ENCODE peak calls at places on chromosomes 1 and 21, in seven cellular contexts. One of them, this sample, is unnamed.

GRCh38 chr1:145995148-145995851 is 1.1 kb downstream of the TXNIP start:
- DNase-seq in sigmoid colon: peak
- DNase-seq in A549: no peak
- DNase-seq in esophagus muscularis mucosa: no peak
- DNase-seq in transverse colon: no peak
- DNase-seq in tibial nerve: no peak
- DNase-seq in ovary: no peak
- DNase-seq in this sample: peak

GRCh38 chr1:244953865-244954264 is 89.5 kb upstream of the HNRNPU start:
- DNase-seq in tibial nerve: no peak
- DNase-seq in transverse colon: no peak
- DNase-seq in esophagus muscularis mucosa: no peak
- DNase-seq in ovary: no peak
- DNase-seq in A549: no peak
- DNase-seq in sigmoid colon: no peak
- DNase-seq in this sample: no peak

GRCh38 chr1:111818081-111818480 is 62.4 kb downstream of the DDX20 start:
- DNase-seq in A549: no peak
- DNase-seq in ovary: no peak
- DNase-seq in esophagus muscularis mucosa: no peak
- DNase-seq in transverse colon: no peak
- DNase-seq in sigmoid colon: no peak
- DNase-seq in tibial nerve: no peak
- DNase-seq in this sample: no peak

GRCh38 chr1:178706467-178706866 is 18.6 kb upstream of the RALGPS2 start:
- DNase-seq in esophagus muscularis mucosa: no peak
- DNase-seq in ovary: peak
- DNase-seq in tibial nerve: no peak
- DNase-seq in A549: no peak
- DNase-seq in sigmoid colon: peak
- DNase-seq in transverse colon: no peak
- DNase-seq in this sample: no peak

GRCh38 chr1:224080082-224080774 is 33.7 kb upstream of the FBXO28 start:
- DNase-seq in esophagus muscularis mucosa: no peak
- DNase-seq in transverse colon: no peak
- DNase-seq in tibial nerve: no peak
- DNase-seq in sigmoid colon: no peak
- DNase-seq in ovary: no peak
- DNase-seq in A549: no peak
- DNase-seq in this sample: no peak

GRCh38 chr21:38533887-38534286 is 35.6 kb upstream of the ERG start:
- DNase-seq in esophagus muscularis mucosa: no peak
- DNase-seq in transverse colon: no peak
- DNase-seq in sigmoid colon: no peak
- DNase-seq in tibial nerve: no peak
- DNase-seq in A549: no peak
- DNase-seq in ovary: no peak
- DNase-seq in this sample: no peak

GRCh38 chr21:38804617-38805281 is 980 bp upstream of the ETS2 start:
- DNase-seq in A549: peak
- DNase-seq in esophagus muscularis mucosa: no peak
- DNase-seq in transverse colon: peak
- DNase-seq in tibial nerve: peak
- DNase-seq in ovary: peak
- DNase-seq in sigmoid colon: peak
- DNase-seq in this sample: peak

GRCh38 chr1:247118946-247119446 is 14.8 kb upstream of the ZNF669 start:
- DNase-seq in sigmoid colon: no peak
- DNase-seq in esophagus muscularis mucosa: no peak
- DNase-seq in A549: peak
- DNase-seq in tibial nerve: no peak
- DNase-seq in ovary: no peak
- DNase-seq in transverse colon: no peak
- DNase-seq in this sample: no peak

GRCh38 chr1:32400876-32401631 is 6.8 kb upstream of the BSDC1 start:
- DNase-seq in transverse colon: peak
- DNase-seq in ovary: peak
- DNase-seq in A549: peak
- DNase-seq in tibial nerve: peak
- DNase-seq in esophagus muscularis mucosa: peak
- DNase-seq in sigmoid colon: peak
- DNase-seq in this sample: peak

GRCh38 chr21:20729376-20729775 is 268.8 kb upstream of the NCAM2 start:
- DNase-seq in A549: no peak
- DNase-seq in transverse colon: no peak
- DNase-seq in esophagus muscularis mucosa: no peak
- DNase-seq in sigmoid colon: no peak
- DNase-seq in tibial nerve: no peak
- DNase-seq in ovary: no peak
- DNase-seq in this sample: no peak

GRCh38 chr1:110312188-110313121 is 26.7 kb upstream of the RBM15 start:
- DNase-seq in esophagus muscularis mucosa: no peak
- DNase-seq in A549: peak
- DNase-seq in sigmoid colon: peak
- DNase-seq in tibial nerve: peak
- DNase-seq in transverse colon: peak
- DNase-seq in ovary: peak
- DNase-seq in this sample: peak

GRCh38 chr1:31418626-31419025 is 5.6 kb downstream of the SERINC2 start:
- DNase-seq in ovary: no peak
- DNase-seq in transverse colon: no peak
- DNase-seq in tibial nerve: no peak
- DNase-seq in esophagus muscularis mucosa: no peak
- DNase-seq in sigmoid colon: no peak
- DNase-seq in A549: no peak
- DNase-seq in this sample: no peak

GRCh38 chr1:33330906-33331305 is 10.0 kb upstream of the A3GALT2 start:
- DNase-seq in ovary: no peak
- DNase-seq in transverse colon: no peak
- DNase-seq in A549: no peak
- DNase-seq in sigmoid colon: peak
- DNase-seq in esophagus muscularis mucosa: no peak
- DNase-seq in tibial nerve: no peak
- DNase-seq in this sample: no peak

GRCh38 chr1:89724369-89725015 is 91.6 kb downstream of the LRRC8C start:
- DNase-seq in esophagus muscularis mucosa: no peak
- DNase-seq in tibial nerve: no peak
- DNase-seq in A549: no peak
- DNase-seq in transverse colon: peak
- DNase-seq in ovary: no peak
- DNase-seq in sigmoid colon: no peak
- DNase-seq in this sample: no peak

GRCh38 chr1:151549199-151549598 is 9.1 kb downstream of the TUFT1 start:
- DNase-seq in tibial nerve: no peak
- DNase-seq in esophagus muscularis mucosa: no peak
- DNase-seq in sigmoid colon: no peak
- DNase-seq in transverse colon: no peak
- DNase-seq in A549: no peak
- DNase-seq in ovary: no peak
- DNase-seq in this sample: no peak

GRCh38 chr1:115679141-115679611 is 37.4 kb downstream of the VANGL1 start:
- DNase-seq in esophagus muscularis mucosa: no peak
- DNase-seq in A549: no peak
- DNase-seq in tibial nerve: peak
- DNase-seq in ovary: peak
- DNase-seq in transverse colon: peak
- DNase-seq in sigmoid colon: peak
- DNase-seq in this sample: no peak

GRCh38 chr1:190633488-190633887 is 155.8 kb upstream of the BRINP3 start:
- DNase-seq in sigmoid colon: no peak
- DNase-seq in esophagus muscularis mucosa: no peak
- DNase-seq in ovary: no peak
- DNase-seq in transverse colon: no peak
- DNase-seq in tibial nerve: no peak
- DNase-seq in A549: no peak
- DNase-seq in this sample: no peak

DNA sequence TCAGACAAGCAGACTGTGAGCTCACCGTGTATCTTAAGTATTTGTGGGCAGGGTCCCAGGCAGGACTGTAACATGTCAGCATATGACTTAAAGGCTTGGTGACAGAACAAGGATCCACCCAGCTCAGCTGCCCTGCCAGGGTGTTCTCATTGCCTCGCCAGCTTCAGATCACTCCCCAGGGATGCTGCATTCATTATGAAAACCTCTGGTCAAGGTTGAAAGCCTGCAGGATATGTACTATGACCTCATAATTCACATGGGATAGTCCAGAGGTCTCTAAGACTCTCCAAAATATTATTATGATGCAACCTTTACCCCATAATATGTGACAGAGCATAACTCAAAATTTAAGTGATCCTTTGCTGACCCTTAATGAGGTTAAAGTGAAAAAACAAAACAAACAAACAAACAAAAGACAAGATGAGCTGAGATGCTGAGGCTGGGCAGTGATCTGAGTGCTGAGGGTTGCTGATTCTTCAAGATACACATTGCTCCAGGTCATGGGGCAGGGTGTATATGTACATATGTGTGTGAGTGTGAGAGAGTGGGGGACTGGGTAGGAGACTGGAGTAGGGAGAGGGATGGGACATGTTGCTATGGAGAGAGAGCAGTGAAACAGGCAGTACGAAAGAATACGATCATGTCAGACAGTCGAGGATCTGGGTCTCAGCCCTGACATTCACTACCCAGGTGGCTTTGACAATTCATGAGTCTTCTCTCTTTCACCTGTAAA is 98.8 kb upstream of the DUSP10 start:
- DNase-seq in tibial nerve: no peak
- DNase-seq in esophagus muscularis mucosa: no peak
- DNase-seq in sigmoid colon: no peak
- DNase-seq in transverse colon: no peak
- DNase-seq in A549: peak
- DNase-seq in ovary: no peak
- DNase-seq in this sample: no peak
- TF ChIP-seq EP300 in tibial nerve: peak
- TF ChIP-seq EP300 in esophagus muscularis mucosa: no peak
- TF ChIP-seq EP300 in sigmoid colon: no peak
- TF ChIP-seq EP300 in transverse colon: no peak
- TF ChIP-seq EP300 in A549: no peak
- TF ChIP-seq EP300 in ovary: no peak
- TF ChIP-seq EP300 in this sample: no peak

GRCh38 chr1:1857096-1857703 is 33.7 kb downstream of the GNB1 start:
- DNase-seq in tibial nerve: no peak
- DNase-seq in esophagus muscularis mucosa: no peak
- DNase-seq in transverse colon: no peak
- DNase-seq in A549: no peak
- DNase-seq in ovary: no peak
- DNase-seq in sigmoid colon: no peak
- DNase-seq in this sample: peak
- TF ChIP-seq CTCF in tibial nerve: no peak
- TF ChIP-seq CTCF in esophagus muscularis mucosa: no peak
- TF ChIP-seq CTCF in transverse colon: no peak
- TF ChIP-seq CTCF in A549: no peak
- TF ChIP-seq CTCF in ovary: no peak
- TF ChIP-seq CTCF in sigmoid colon: no peak
- TF ChIP-seq CTCF in this sample: no peak

DNA sequence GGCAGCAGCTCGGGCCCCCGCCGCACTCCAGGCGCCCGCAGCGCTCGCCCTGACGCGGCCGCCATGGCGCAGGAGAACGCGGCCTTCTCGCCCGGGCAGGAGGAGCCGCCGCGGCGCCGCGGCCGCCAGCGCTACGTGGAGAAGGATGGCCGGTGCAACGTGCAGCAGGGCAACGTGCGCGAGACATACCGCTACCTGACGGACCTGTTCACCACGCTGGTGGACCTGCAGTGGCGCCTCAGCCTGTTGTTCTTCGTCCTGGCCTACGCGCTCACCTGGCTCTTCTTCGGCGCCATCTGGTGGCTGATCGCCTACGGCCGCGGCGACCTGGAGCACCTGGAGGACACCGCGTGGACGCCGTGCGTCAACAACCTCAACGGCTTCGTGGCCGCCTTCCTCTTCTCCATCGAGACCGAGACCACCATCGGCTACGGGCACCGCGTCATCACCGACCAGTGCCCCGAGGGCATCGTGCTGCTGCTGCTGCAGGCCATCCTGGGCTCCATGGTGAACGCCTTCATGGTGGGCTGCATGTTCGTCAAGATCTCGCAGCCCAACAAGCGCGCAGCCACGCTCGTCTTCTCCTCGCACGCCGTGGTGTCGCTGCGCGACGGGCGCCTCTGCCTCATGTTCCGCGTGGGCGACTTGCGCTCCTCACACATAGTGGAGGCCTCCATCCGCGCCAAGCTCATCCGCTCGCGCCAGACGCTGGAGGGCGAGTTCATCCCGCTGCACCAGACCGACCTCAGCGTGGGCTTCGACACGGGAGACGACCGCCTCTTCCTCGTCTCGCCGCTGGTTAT is 2.8 kb downstream of the KCNJ9 start:
- DNase-seq in sigmoid colon: peak
- DNase-seq in esophagus muscularis mucosa: no peak
- DNase-seq in transverse colon: peak
- DNase-seq in ovary: peak
- DNase-seq in tibial nerve: peak
- DNase-seq in A549: peak
- DNase-seq in this sample: peak
- H3K4me3 ChIP-seq in sigmoid colon: no peak
- H3K4me3 ChIP-seq in esophagus muscularis mucosa: peak
- H3K4me3 ChIP-seq in transverse colon: peak
- H3K4me3 ChIP-seq in ovary: peak
- H3K4me3 ChIP-seq in tibial nerve: no peak
- H3K4me3 ChIP-seq in A549: peak
- H3K4me3 ChIP-seq in this sample: peak

DNA sequence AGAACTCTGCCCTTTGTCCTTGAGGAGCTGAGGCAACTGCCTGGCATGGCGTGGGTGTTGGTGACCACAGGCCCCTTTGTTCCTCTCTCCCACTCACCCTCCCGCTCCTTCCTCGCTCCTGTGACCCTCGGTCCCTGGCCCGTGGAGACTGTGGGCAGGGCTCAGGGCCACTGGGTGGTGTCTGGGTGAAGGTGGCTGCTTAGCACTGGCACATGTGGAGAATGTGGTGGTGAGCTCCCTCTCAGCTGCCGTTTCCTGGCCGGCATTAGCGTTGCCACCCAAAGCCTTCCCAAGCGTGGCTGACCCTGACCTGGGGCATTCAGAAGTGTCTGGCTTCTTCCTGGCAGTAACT is 50.4 kb downstream of the NENF start:
- DNase-seq in A549: no peak
- DNase-seq in ovary: no peak
- DNase-seq in transverse colon: no peak
- DNase-seq in esophagus muscularis mucosa: no peak
- DNase-seq in sigmoid colon: no peak
- DNase-seq in tibial nerve: no peak
- DNase-seq in this sample: no peak
- TF ChIP-seq EP300 in A549: no peak
- TF ChIP-seq EP300 in ovary: no peak
- TF ChIP-seq EP300 in transverse colon: no peak
- TF ChIP-seq EP300 in esophagus muscularis mucosa: no peak
- TF ChIP-seq EP300 in sigmoid colon: no peak
- TF ChIP-seq EP300 in tibial nerve: peak
- TF ChIP-seq EP300 in this sample: no peak

DNA sequence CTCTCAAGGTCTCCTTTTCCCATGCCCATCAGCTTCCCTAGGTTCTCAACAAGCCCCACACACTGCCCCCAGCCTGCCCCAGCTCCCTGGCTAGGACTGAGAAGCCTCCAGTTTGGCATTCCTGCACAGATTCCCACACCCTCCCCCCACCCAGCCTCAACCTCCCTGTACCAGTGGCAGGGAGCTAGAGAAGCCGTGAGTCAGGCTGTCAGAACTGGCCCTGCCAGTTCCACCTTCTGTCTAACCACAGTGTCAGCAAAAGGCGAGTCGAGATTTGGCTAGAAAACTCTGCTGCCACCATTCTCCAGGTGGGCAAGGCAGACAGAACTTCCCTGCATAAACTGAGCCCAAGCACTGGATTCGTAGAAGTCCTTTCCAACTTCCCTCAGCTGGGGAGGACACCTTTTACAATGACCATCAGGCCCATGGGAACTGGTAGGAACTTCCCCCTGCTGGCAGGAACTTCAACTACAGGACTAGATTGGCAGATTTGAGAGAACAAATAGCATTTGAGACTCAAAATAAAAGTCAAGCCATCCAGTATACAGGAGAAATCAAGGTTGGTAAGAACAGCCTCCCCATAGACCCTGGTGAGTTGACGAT is 31.0 kb downstream of the TNNT2 start:
- DNase-seq in tibial nerve: no peak
- DNase-seq in A549: peak
- DNase-seq in sigmoid colon: no peak
- DNase-seq in ovary: peak
- DNase-seq in transverse colon: peak
- DNase-seq in esophagus muscularis mucosa: no peak
- DNase-seq in this sample: peak
- TF ChIP-seq CTCF in tibial nerve: peak
- TF ChIP-seq CTCF in A549: peak
- TF ChIP-seq CTCF in sigmoid colon: no peak
- TF ChIP-seq CTCF in ovary: no peak
- TF ChIP-seq CTCF in transverse colon: peak
- TF ChIP-seq CTCF in esophagus muscularis mucosa: peak
- TF ChIP-seq CTCF in this sample: peak

This sample was measured in stomach.